ENCODE peak calls at places on chromosomes 11 and 22, in eight cellular contexts. S is NCI-H1930; Y is activated effector memory CD4-positive, alpha-beta T cell treated with Interleukin-2 at 50 U/mL for 16 hours; T is GM12865; M is activated T-cell treated with anti-CD3 and anti-CD28 coated beads for 48 hours; R is head of caudate nucleus; H is left ventricle myocardium inferior; J is cardiac fibroblast. U is an unnamed sample.

GRCh38 chr22:28857288-28857687 is 26.1 kb upstream of the ZNRF3 start:
- DNase-seq in S (no peak), Y (no peak), T (no peak), M (no peak), R (no peak), H (no peak), J (no peak), U (no peak)

GRCh38 chr11:108370990-108371389 is 96.3 kb downstream of the C11orf65 start:
- DNase-seq in S (no peak), Y (no peak), T (no peak), M (no peak), R (no peak), H (no peak), J (no peak), U (no peak)

GRCh38 chr11:2355000-2355644 is 22.0 kb upstream of the CD81 start:
- DNase-seq in S (no peak), Y (no peak), T (no peak), M (no peak), R (no peak), H (no peak), J (peak), U (no peak)

GRCh38 chr22:22822106-22822505 is 65.5 kb upstream of the IGLL5 start:
- DNase-seq in S (no peak), Y (no peak), T (no peak), M (no peak), R (no peak), H (no peak), J (no peak), U (no peak)

GRCh38 chr22:17257091-17257490 is 37.9 kb upstream of the ADA2 start:
- DNase-seq in S (no peak), Y (no peak), T (no peak), M (no peak), R (no peak), H (no peak), J (no peak), U (no peak)

GRCh38 chr11:122101625-122102291 is 14.3 kb downstream of the BLID start:
- DNase-seq in S (peak), Y (no peak), T (no peak), M (no peak), R (peak), H (peak), J (peak), U (peak)

GRCh38 chr11:72828081-72828567 is 13.9 kb downstream of the ATG16L2 start:
- DNase-seq in S (no peak), Y (no peak), T (no peak), M (no peak), R (no peak), H (no peak), J (peak), U (no peak)

GRCh38 chr11:99818991-99819390 is 798.2 kb downstream of the CNTN5 start:
- DNase-seq in S (no peak), Y (no peak), T (no peak), M (no peak), R (no peak), H (no peak), J (no peak), U (no peak)

GRCh38 chr11:31940396-31941037 is 129.4 kb upstream of the PAX6 start:
- DNase-seq in S (no peak), Y (no peak), T (no peak), M (no peak), R (no peak), H (peak), J (peak), U (no peak)

GRCh38 chr11:92276773-92277172 is 52.2 kb downstream of the FAT3 start:
- DNase-seq in S (no peak), Y (no peak), T (no peak), M (no peak), R (no peak), H (no peak), J (peak), U (no peak)

GRCh38 chr22:36702832-36703210 is 731 bp downstream of the CACNG2 start:
- DNase-seq in S (no peak), Y (no peak), T (no peak), M (no peak), R (no peak), H (no peak), J (no peak), U (peak)

GRCh38 chr11:66119348-66120133 is 49.5 kb downstream of the PACS1 start:
- DNase-seq in S (no peak), Y (no peak), T (no peak), M (no peak), R (no peak), H (no peak), J (peak), U (no peak)

GRCh38 chr11:23976369-23976768 is 520.5 kb upstream of the LUZP2 start:
- DNase-seq in S (no peak), Y (no peak), T (no peak), M (no peak), R (no peak), H (no peak), J (peak), U (no peak)

GRCh38 chr11:13897606-13898276 is 64.8 kb upstream of the SPON1 start:
- DNase-seq in S (no peak), Y (no peak), T (no peak), M (no peak), R (no peak), H (no peak), J (no peak), U (peak)

GRCh38 chr11:25794804-25795203 is 537.1 kb upstream of the ANO3 start:
- DNase-seq in S (no peak), Y (no peak), T (no peak), M (no peak), R (no peak), H (no peak), J (no peak), U (no peak)

GRCh38 chr11:119363081-119363861 is 16.8 kb upstream of the MFRP start:
- DNase-seq in S (no peak), Y (no peak), T (no peak), M (no peak), R (no peak), H (no peak), J (no peak), U (peak)

GRCh38 chr11:89293966-89294679 is 116.4 kb downstream of the TYR start:
- DNase-seq in S (no peak), Y (no peak), T (no peak), M (no peak), R (no peak), H (peak), J (peak), U (no peak)

GRCh38 chr22:47032091-47032943 is 269.9 kb downstream of the TBC1D22A start:
- DNase-seq in S (no peak), Y (no peak), T (no peak), M (no peak), R (no peak), H (peak), J (no peak), U (no peak)

GRCh38 chr22:30838111-30838510 is 130.5 kb downstream of the MORC2 start:
- DNase-seq in S (no peak), Y (no peak), T (no peak), M (no peak), R (no peak), H (no peak), J (peak), U (no peak)

GRCh38 chr22:42269407-42270177 is 861 bp downstream of the TCF20 start:
- DNase-seq in S (peak), Y (peak), T (peak), M (peak), R (no peak), H (peak), J (peak), U (no peak)

GRCh38 chr11:34395916-34396555 is 38.2 kb upstream of the ABTB2 start:
- DNase-seq in S (no peak), Y (no peak), T (no peak), M (no peak), R (no peak), H (no peak), J (peak), U (no peak)

GRCh38 chr11:107719062-107719461 is 7.2 kb upstream of the SLN start:
- DNase-seq in S (no peak), Y (no peak), T (no peak), M (no peak), R (no peak), H (no peak), J (no peak), U (no peak)

GRCh38 chr11:6672006-6672405 is 11.1 kb downstream of the MRPL17 start:
- DNase-seq in S (no peak), Y (no peak), T (no peak), M (no peak), R (no peak), H (no peak), J (no peak), U (no peak)

GRCh38 chr11:110989734-110990133 is 255.8 kb upstream of the POU2AF2 start:
- DNase-seq in S (no peak), Y (no peak), T (no peak), M (no peak), R (no peak), H (no peak), J (peak), U (peak)

GRCh38 chr22:48705159-48705916 is 1122.3 kb downstream of the BRD1 start:
- DNase-seq in S (no peak), Y (no peak), T (no peak), M (no peak), R (no peak), H (peak), J (no peak), U (no peak)

GRCh38 chr11:19597876-19598275 is 114.8 kb upstream of the NAV2 start:
- DNase-seq in S (no peak), Y (no peak), T (no peak), M (no peak), R (no peak), H (no peak), J (no peak), U (no peak)

GRCh38 chr11:27398413-27398780 is 35.4 kb upstream of the CCDC34 start:
- DNase-seq in S (no peak), Y (no peak), T (no peak), M (no peak), R (no peak), H (no peak), J (no peak), U (no peak)

GRCh38 chr11:3894128-3894731 is 38.8 kb downstream of the STIM1 start:
- DNase-seq in S (no peak), Y (no peak), T (peak), M (no peak), R (no peak), H (peak), J (peak), U (no peak)

GRCh38 chr22:38802671-38803121 is 8.8 kb upstream of the DNAL4 start:
- DNase-seq in S (no peak), Y (no peak), T (no peak), M (no peak), R (no peak), H (no peak), J (peak), U (peak)

GRCh38 chr11:68357568-68357967 is 45.2 kb downstream of the LRP5 start:
- DNase-seq in S (no peak), Y (no peak), T (no peak), M (no peak), R (no peak), H (no peak), J (no peak), U (no peak)

GRCh38 chr11:65419460-65419772 is 3.2 kb upstream of the NEAT1 start:
- DNase-seq in S (no peak), Y (no peak), T (no peak), M (no peak), R (peak), H (peak), J (no peak), U (no peak)

GRCh38 chr22:45934659-45935341 is 42.2 kb downstream of the WNT7B start:
- DNase-seq in S (no peak), Y (no peak), T (no peak), M (no peak), R (no peak), H (no peak), J (peak), U (no peak)

GRCh38 chr11:75563978-75564552 is 2.0 kb downstream of the SERPINH1 start:
- DNase-seq in S (no peak), Y (no peak), T (no peak), M (no peak), R (no peak), H (peak), J (peak), U (no peak)

GRCh38 chr11:12017243-12017678 is 8.8 kb upstream of the DKK3 start:
- DNase-seq in S (no peak), Y (no peak), T (no peak), M (no peak), R (no peak), H (no peak), J (peak), U (no peak)

U was measured in NCI-H1092 treated with DMSO at 0.1 percent for 48 hours.